ENCODE peak calls at places on chromosome 16, in ten cellular contexts. E is uterus; Y is spleen; T is colonic mucosa; M is thyroid gland; R is tibial nerve; F is CD4-positive, alpha-beta memory T cell; C is Peyer's patch; V is fibroblast of lung; N is ovary. D is an unnamed sample.
A peak's percentile ranks its signal among the peaks of the same experiment; 100 is the strongest.

GRCh38 chr16:29738514-29738913 is 7.3 kb downstream of the C16orf54 start:
- DNase-seq in C (no peak), F (peak; percentile 84), Y (peak; percentile 67), N (no peak), R (no peak), V (no peak), M (no peak), E (no peak), T (peak; percentile 63), D (no peak)

GRCh38 chr16:82758904-82759303 is 132.1 kb downstream of the CDH13 start:
- DNase-seq in F (no peak), V (no peak), C (no peak), N (no peak), Y (no peak), R (no peak), E (no peak), T (no peak), M (no peak), D (no peak)

GRCh38 chr16:19715566-19715965 is 2.5 kb downstream of the KNOP1 start:
- DNase-seq in F (no peak), C (no peak), M (peak; percentile 21), Y (no peak), N (no peak), R (no peak), E (no peak), V (no peak), T (no peak), D (no peak)

GRCh38 chr16:71933913-71934696 is 38.8 kb downstream of the IST1 start:
- DNase-seq in Y (no peak), E (no peak), M (no peak), F (no peak), V (peak; percentile 61), N (no peak), R (no peak), T (no peak), C (no peak), D (no peak)

GRCh38 chr16:85615014-85615851 is 2.1 kb downstream of the GSE1 start:
- DNase-seq in V (no peak), C (peak; percentile 45), N (no peak), Y (peak; percentile 88), M (peak; percentile 95), F (no peak), T (peak; percentile 90), E (no peak), R (peak; percentile 18), D (no peak)

GRCh38 chr16:55668337-55669281 is 12.8 kb downstream of the SLC6A2 start:
- DNase-seq in R (no peak), F (no peak), Y (no peak), E (no peak), N (no peak), M (no peak), T (no peak), V (peak; percentile 15), C (no peak), D (no peak)

GRCh38 chr16:73457851-73458250 is 409.9 kb upstream of the ZFHX3 start:
- DNase-seq in C (no peak), F (no peak), E (no peak), M (no peak), N (no peak), T (no peak), Y (no peak), V (no peak), R (no peak), D (no peak)

GRCh38 chr16:70738083-70738977 is 52.5 kb upstream of the MTSS2 start:
- DNase-seq in R (peak; percentile 26), M (no peak), Y (no peak), N (peak; percentile 61), E (peak; percentile 72), V (peak; percentile 40), T (no peak), F (no peak), C (no peak), D (no peak)

GRCh38 chr16:56793504-56793903 is 63.6 kb downstream of the NUP93 start:
- DNase-seq in C (no peak), T (no peak), M (peak; percentile 14), R (no peak), V (no peak), F (peak; percentile 2), E (no peak), N (no peak), Y (no peak), D (no peak)

DNA sequence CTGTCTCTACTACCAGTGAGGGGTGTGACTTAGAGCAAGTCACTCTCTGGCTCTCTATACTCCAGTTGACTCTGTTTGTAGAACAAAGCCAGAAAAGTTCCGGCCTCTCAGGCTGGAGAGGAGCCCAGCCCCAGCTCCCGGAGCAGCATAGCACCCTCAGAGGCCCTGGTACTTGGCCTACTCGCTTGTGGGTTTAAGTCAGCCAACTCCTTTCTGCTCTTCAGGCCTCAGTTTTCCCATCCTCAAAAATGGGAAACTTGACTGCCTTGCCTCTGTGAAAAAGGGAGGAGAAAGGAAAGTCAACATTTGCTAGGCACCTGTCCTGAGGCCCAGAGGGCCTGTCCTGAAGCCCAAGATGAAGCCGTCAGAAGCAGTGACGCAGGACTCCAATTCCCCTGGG is 1.1 kb downstream of the CHST6 start:
- DNase-seq in M (peak; percentile 23), V (no peak), R (no peak), T (no peak), F (no peak), C (no peak), N (no peak), Y (peak; percentile 24), E (no peak), D (no peak)
- H3K4me1 ChIP-seq in M (peaks cover 12% of the 10 kb centered on the region), V (no peaks in the 10 kb centered on the region), R (no peaks in the 10 kb centered on the region), T (peaks cover 6% of the 10 kb centered on the region), F (peaks cover 10% of the 10 kb centered on the region), C (peaks cover 19% of the 10 kb centered on the region), N (peaks cover 2% of the 10 kb centered on the region), Y (no peaks in the 10 kb centered on the region), E (no peaks in the 10 kb centered on the region), D (peaks cover 33% of the 10 kb centered on the region)

GRCh38 chr16:3951861-3952332 is 71.4 kb upstream of the CREBBP start:
- DNase-seq in Y (no peak), E (no peak), V (peak; percentile 43), C (no peak), T (no peak), R (peak; percentile 56), F (no peak), M (no peak), N (no peak), D (no peak)

GRCh38 chr16:3949287-3949686 is 68.8 kb upstream of the CREBBP start:
- DNase-seq in R (no peak), F (no peak), E (no peak), Y (no peak), N (no peak), T (no peak), C (no peak), M (peak; percentile 53), V (no peak), D (no peak)

GRCh38 chr16:3949946-3950342 is 69.4 kb upstream of the CREBBP start:
- DNase-seq in T (no peak), N (no peak), R (no peak), C (no peak), M (no peak), Y (no peak), F (no peak), V (no peak), E (no peak), D (no peak)

GRCh38 chr16:3952342-3953131 is 72.0 kb upstream of the CREBBP start:
- DNase-seq in E (no peak), V (no peak), C (no peak), T (peak; percentile 38), N (peak; percentile 65), R (peak; percentile 86), Y (peak; percentile 80), M (peak; percentile 51), F (no peak), D (peak; percentile 73)

GRCh38 chr16:3950343-3951193 is 70.1 kb upstream of the CREBBP start:
- DNase-seq in E (peak; percentile 87), T (peak; percentile 44), C (no peak), F (no peak), Y (no peak), M (peak; percentile 98), R (peak; percentile 93), N (peak; percentile 90), V (peak; percentile 96), D (peak; percentile 87)
- H3K27ac ChIP-seq in E (peak overlapping the region; percentile 81), T (peak overlapping the region; percentile 44), C (peak overlapping the region; percentile 73), F (no peak overlapping the region), Y (no peak overlapping the region), M (peak overlapping the region; percentile 96), R (peak overlapping the region; percentile 86), N (peak overlapping the region; percentile 75), V (peak overlapping the region; percentile 98), D (peak overlapping the region; percentile 98)

GRCh38 chr16:24976971-24977672 is 38.0 kb downstream of the ARHGAP17 start:
- DNase-seq in T (no peak), M (no peak), N (no peak), C (no peak), R (no peak), Y (no peak), F (no peak), V (no peak), E (no peak), D (no peak)

GRCh38 chr16:24983521-24983920 is 31.6 kb downstream of the ARHGAP17 start:
- DNase-seq in Y (no peak), N (no peak), C (no peak), R (no peak), T (no peak), E (no peak), M (no peak), F (no peak), V (no peak), D (no peak)

GRCh38 chr16:24977673-24978065 is 37.5 kb downstream of the ARHGAP17 start:
- DNase-seq in C (no peak), R (no peak), M (no peak), T (no peak), E (no peak), F (no peak), Y (no peak), V (peak; percentile 83), N (no peak), D (no peak)

GRCh38 chr16:24978370-24978914 is 36.7 kb downstream of the ARHGAP17 start:
- DNase-seq in E (no peak), M (no peak), V (no peak), T (no peak), Y (no peak), C (no peak), F (no peak), R (no peak), N (no peak), D (no peak)

DNA sequence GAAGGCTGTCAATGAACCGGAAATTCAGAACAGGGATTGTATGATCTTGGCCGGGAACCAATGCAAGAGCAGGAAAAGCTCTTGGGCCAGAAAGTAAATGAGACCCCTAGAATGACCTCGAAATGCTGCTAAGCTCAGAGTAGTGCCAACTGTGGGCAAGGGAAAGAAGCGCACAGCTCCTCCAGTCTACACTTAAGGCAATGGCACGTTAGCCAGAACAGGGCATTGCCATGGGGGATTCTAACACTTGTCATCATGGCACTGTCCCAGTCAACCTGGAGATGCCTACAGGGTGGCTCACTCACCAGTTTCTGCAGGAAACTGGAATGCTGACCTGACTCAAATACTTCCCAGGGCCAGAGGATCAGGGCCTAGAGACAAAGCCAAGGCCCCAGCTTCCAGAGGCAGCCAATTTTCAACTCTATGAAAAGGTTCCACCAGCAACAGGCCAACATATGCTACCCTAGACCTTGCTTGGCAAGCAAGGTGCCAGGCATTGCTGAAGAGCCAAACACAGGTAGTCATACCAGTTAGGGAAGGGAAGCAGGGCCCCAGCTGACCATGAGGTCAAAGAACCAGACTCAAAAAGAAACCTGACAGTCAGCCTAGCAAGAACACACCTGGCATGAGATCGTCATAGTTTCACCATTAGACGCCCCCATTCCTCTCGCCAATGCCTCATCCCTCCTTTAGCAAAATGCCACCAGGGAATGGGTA is 34.9 kb downstream of the ARHGAP17 start:
- DNase-seq in F (no peak), T (no peak), N (no peak), E (no peak), V (peak; percentile 37), R (no peak), Y (peak; percentile 70), M (no peak), C (no peak), D (no peak)
- H3K4me1 ChIP-seq in F (peaks cover 4% of the 10 kb centered on the region), T (no peaks in the 10 kb centered on the region), N (peaks cover 23% of the 10 kb centered on the region), E (peaks cover 3% of the 10 kb centered on the region), V (peaks cover 33% of the 10 kb centered on the region), R (no peaks in the 10 kb centered on the region), Y (peaks cover 66% of the 10 kb centered on the region), M (no peaks in the 10 kb centered on the region), C (peaks cover 20% of the 10 kb centered on the region), D (peaks cover 29% of the 10 kb centered on the region)

GRCh38 chr16:24635900-24636610 is 93.4 kb upstream of the TNRC6A start:
- DNase-seq in T (peak; percentile 61), C (peak; percentile 23), M (peak; percentile 70), E (peak; percentile 71), N (peak; percentile 71), R (peak; percentile 84), Y (no peak), V (peak; percentile 91), F (no peak), D (no peak)
- H3K27ac ChIP-seq in T (no peak overlapping the region), C (no peak overlapping the region), M (no peak overlapping the region), E (peak overlapping the region; percentile 26), N (no peak overlapping the region), R (peak overlapping the region; percentile 11), Y (no peak overlapping the region), V (peak overlapping the region; percentile 11), F (no peak overlapping the region), D (no peak overlapping the region)